ENCODE peak calls at places on chromosomes 6 and 20, in ten cellular contexts. D is AG09309, J is fibroblast of lung, U is foreskin fibroblast, L is HCT116, K is lower lobe of right lung, R is cardiac muscle cell, H is ascending aorta, Y is PC-3, Q is astrocyte. I is an unnamed sample.

GRCh38 chr20:11521831-11522230 is 395.9 kb upstream of the BTBD3 start:
- DNase-seq in D (no peak), J (no peak), U (no peak), L (no peak), K (no peak), R (no peak), H (no peak), Y (no peak), Q (no peak), I (no peak)

GRCh38 chr6:53851561-53851960 is 56.8 kb downstream of the LRRC1 start:
- DNase-seq in D (no peak), J (no peak), U (no peak), L (no peak), K (no peak), R (no peak), H (no peak), Y (no peak), Q (no peak), I (no peak)

GRCh38 chr6:1761472-1761871 is 151.8 kb downstream of the FOXC1 start:
- DNase-seq in D (no peak), J (no peak), U (peak), L (no peak), K (no peak), R (no peak), H (no peak), Y (peak), Q (no peak), I (no peak)

GRCh38 chr6:1247058-1247457 is 64.8 kb upstream of the FOXQ1 start:
- DNase-seq in D (no peak), J (no peak), U (peak), L (no peak), K (no peak), R (no peak), H (no peak), Y (peak), Q (no peak), I (no peak)

GRCh38 chr6:218153-219018 is 73.9 kb upstream of the DUSP22 start:
- DNase-seq in D (no peak), J (no peak), U (no peak), L (no peak), K (no peak), R (no peak), H (no peak), Y (no peak), Q (no peak), I (no peak)

GRCh38 chr20:8094415-8094818 is 37.6 kb upstream of the PLCB1 start:
- DNase-seq in D (no peak), J (peak), U (peak), L (no peak), K (peak), R (no peak), H (no peak), Y (peak), Q (no peak), I (peak)

GRCh38 chr20:25195962-25196700 is 619 bp downstream of the ENTPD6 start:
- DNase-seq in D (no peak), J (peak), U (peak), L (peak), K (peak), R (peak), H (no peak), Y (peak), Q (no peak), I (no peak)

GRCh38 chr20:48490976-48491657 is 336.7 kb downstream of the PREX1 start:
- DNase-seq in D (no peak), J (no peak), U (no peak), L (no peak), K (no peak), R (no peak), H (no peak), Y (no peak), Q (no peak), I (no peak)

GRCh38 chr6:35049885-35050284 is 91.3 kb downstream of the TCP11 start:
- DNase-seq in D (peak), J (peak), U (peak), L (no peak), K (no peak), R (no peak), H (no peak), Y (no peak), Q (peak), I (peak)

GRCh38 chr20:41592516-41593192 is 25.5 kb downstream of the CHD6 start:
- DNase-seq in D (no peak), J (peak), U (no peak), L (no peak), K (no peak), R (no peak), H (no peak), Y (no peak), Q (no peak), I (no peak)

GRCh38 chr6:149913085-149913484 is 9.8 kb downstream of the RAET1G start:
- DNase-seq in D (no peak), J (no peak), U (no peak), L (no peak), K (no peak), R (no peak), H (no peak), Y (no peak), Q (no peak), I (no peak)

GRCh38 chr6:30687659-30688431 is 1.4 kb upstream of the PPP1R18 start:
- DNase-seq in D (no peak), J (peak), U (peak), L (no peak), K (no peak), R (no peak), H (no peak), Y (peak), Q (peak), I (peak)

GRCh38 chr6:24666097-24666615 is 543 bp downstream of the TDP2 start:
- DNase-seq in D (no peak), J (peak), U (peak), L (no peak), K (peak), R (peak), H (no peak), Y (peak), Q (peak), I (peak)

DNA sequence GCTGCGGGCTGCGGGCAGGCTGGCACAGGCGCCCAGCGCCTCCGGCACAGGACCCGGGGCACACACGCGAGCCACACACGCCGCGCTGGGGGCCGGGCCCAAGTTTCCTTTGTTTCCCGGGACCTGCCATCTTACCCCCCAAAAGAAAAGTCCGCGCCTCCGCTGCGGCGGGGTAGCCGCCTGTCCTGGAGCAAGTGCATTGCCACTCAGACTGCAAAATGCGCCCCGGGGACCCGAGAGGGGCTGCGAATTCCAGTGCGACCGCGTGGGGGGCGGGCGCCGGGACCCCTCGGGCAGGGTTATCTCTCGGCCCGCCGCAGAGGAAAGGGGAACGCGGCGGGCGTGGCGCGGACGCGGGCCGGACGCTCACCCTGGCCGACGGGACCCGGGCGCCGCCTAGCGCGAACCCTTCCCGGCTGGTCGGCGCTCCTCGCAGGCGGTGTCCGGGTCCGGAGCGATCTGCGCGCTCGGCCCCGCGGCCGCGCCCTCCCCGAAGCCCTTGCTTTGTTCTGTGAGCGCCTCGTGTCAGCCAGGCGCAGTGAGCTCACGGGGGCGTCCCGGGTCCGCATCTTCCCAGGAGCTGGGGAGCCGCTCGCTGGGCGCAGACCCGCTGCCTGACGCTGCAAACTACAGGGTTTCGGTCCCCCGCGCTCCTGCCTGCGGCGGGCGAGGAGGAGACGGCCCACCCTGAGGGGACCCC is 620 bp upstream of the CD24 start:
- DNase-seq in D (no peak), J (peak), U (peak), L (no peak), K (peak), R (peak), H (no peak), Y (peak), Q (peak), I (peak)
- H3K4me3 ChIP-seq in D (peak), J (peak), U (peak), L (peak), K (peak), R (peak), H (peak), Y (peak), Q (peak), I (peak)

GRCh38 chr6:61810047-61810446 is 476.0 kb downstream of the KHDRBS2 start:
- DNase-seq in D (no peak), J (no peak), U (no peak), L (no peak), K (no peak), R (peak), H (no peak), Y (no peak), Q (no peak), I (no peak)

DNA sequence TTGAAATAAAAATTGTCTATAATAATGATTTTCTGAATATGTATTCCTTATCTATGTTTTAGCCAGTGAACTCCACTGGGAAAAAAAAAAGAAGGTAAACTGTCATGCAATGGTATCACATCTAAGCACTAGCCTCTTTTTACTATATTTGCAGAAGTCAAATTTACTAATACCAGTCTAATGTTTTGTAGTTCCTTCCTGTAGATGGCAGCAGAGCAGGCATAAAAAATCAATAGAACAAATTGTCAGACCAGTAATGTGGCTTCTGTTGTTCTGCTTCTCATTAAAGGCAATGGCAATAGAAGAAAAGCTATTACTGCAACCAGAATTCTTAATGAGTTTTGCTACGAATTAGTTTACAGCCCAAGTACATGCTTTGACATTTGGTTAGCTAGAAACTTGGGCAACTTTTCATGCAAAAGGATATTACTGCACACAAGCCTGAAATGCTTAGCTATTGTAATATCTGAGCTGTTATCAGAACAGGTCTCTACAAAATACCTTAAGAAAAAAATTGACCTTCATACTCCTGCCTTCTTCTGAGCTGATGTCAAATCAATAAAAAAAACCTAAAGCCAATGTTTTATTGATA is 476.9 kb downstream of the KHDRBS2 start:
- DNase-seq in D (no peak), J (no peak), U (peak), L (no peak), K (no peak), R (peak), H (no peak), Y (peak), Q (no peak), I (peak)
- TF ChIP-seq CTCF in D (peak), J (no peak), U (no peak), L (peak), K (peak), R (no peak), H (no peak), Y (peak), Q (peak), I (peak)

GRCh38 chr20:33686008-33686983 is at the start of gene E2F1:
- DNase-seq in D (no peak), J (peak), U (peak), L (peak), K (peak), R (peak), H (peak), Y (peak), Q (peak), I (peak)

GRCh38 chr20:33687370-33687915 is 1.3 kb upstream of the E2F1 start:
- DNase-seq in D (no peak), J (peak), U (no peak), L (no peak), K (no peak), R (no peak), H (no peak), Y (no peak), Q (no peak), I (no peak)

GRCh38 chr20:33685328-33686007 is 717 bp downstream of the E2F1 start:
- DNase-seq in D (no peak), J (no peak), U (peak), L (no peak), K (no peak), R (no peak), H (no peak), Y (peak), Q (no peak), I (no peak)

GRCh38 chr20:33686984-33687366 is 790 bp upstream of the E2F1 start:
- DNase-seq in D (no peak), J (no peak), U (no peak), L (no peak), K (no peak), R (no peak), H (no peak), Y (no peak), Q (no peak), I (no peak)

GRCh38 chr20:33684533-33685327 is 1.5 kb downstream of the E2F1 start:
- DNase-seq in D (no peak), J (no peak), U (no peak), L (no peak), K (no peak), R (peak), H (no peak), Y (no peak), Q (no peak), I (no peak)
- H3K4me3 ChIP-seq in D (peak), J (no peak), U (peak), L (peak), K (peak), R (no peak), H (no peak), Y (peak), Q (peak), I (peak)

DNA sequence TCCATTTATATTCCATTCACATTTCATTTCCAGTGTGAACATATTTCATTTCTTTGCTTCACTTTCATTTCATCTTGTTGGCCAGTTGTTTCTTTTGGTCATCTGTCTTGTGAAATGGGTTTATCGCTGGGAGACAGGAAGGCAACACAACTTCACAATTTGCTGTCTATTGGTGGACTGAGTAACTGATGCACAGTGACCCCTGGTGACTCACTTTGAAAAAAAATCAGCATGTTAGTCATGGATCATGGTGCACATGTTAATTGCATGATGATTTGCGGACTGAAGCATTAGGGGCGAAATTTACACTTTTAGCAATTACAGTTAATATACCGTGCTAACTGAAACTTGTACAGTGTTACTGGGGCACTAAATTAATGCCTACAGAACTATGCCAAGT is 37.1 kb downstream of the SLC24A3 start:
- DNase-seq in D (no peak), J (no peak), U (peak), L (no peak), K (no peak), R (no peak), H (no peak), Y (peak), Q (no peak), I (no peak)
- TF ChIP-seq CTCF in D (no peak), J (no peak), U (no peak), L (no peak), K (no peak), R (no peak), H (no peak), Y (peak), Q (no peak), I (no peak)

GRCh38 chr6:130864344-130864743 is 37.1 kb downstream of the SMLR1 start:
- DNase-seq in D (no peak), J (no peak), U (no peak), L (no peak), K (no peak), R (no peak), H (no peak), Y (no peak), Q (no peak), I (no peak)
- H3K4me3 ChIP-seq in D (no peak), J (no peak), U (no peak), L (no peak), K (no peak), R (no peak), H (no peak), Y (no peak), Q (no peak), I (no peak)

GRCh38 chr6:167044696-167045095 is 45.5 kb downstream of the CEP43 start:
- DNase-seq in D (peak), J (peak), U (peak), L (no peak), K (no peak), R (no peak), H (no peak), Y (no peak), Q (no peak), I (peak)

GRCh38 chr6:167046861-167047495 is 47.8 kb downstream of the CEP43 start:
- DNase-seq in D (no peak), J (no peak), U (no peak), L (no peak), K (no peak), R (no peak), H (no peak), Y (no peak), Q (no peak), I (no peak)

GRCh38 chr6:167049275-167049674 is 50.1 kb downstream of the CEP43 start:
- DNase-seq in D (no peak), J (no peak), U (no peak), L (no peak), K (no peak), R (no peak), H (no peak), Y (no peak), Q (no peak), I (no peak)

GRCh38 chr6:167047554-167047953 is 48.4 kb downstream of the CEP43 start:
- DNase-seq in D (no peak), J (no peak), U (no peak), L (no peak), K (peak), R (no peak), H (no peak), Y (no peak), Q (no peak), I (no peak)

DNA sequence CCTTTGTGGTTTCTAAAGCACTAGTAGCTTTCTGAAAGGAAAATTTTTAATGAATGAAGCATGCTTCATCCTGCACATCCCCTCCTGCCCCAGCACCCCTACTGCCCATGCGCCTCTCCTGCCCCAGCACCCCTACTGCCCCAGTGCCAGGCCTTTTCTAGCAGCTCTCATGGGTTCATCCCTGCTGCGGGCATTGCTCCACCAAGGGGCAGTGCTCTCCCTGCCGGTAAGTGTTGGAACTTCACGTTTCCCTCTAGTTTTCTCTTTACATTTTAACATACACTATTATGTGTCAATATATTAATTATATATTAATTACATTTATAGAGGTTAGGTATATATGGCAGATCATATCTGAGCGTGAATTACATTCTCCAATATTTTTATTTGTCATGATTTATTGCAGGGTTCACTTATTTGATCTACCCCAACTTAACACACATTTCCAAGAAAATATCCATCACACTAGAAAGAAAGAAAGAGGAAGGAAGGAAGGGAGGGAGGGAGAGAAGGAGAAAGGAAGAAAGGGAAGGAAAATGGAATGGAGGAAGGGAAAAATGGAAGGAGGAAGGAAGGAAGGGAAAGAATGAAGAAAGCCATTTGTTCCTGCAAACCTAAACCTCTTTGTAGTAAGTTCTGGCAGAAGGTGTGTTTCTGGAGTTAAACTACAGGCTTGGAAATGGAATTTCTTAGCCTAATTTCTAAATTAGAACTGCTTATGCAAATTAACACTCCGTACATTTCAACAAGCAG is 46.8 kb downstream of the CEP43 start:
- DNase-seq in D (no peak), J (no peak), U (no peak), L (no peak), K (no peak), R (no peak), H (no peak), Y (peak), Q (no peak), I (no peak)
- TF ChIP-seq CTCF in D (no peak), J (no peak), U (no peak), L (no peak), K (no peak), R (peak), H (no peak), Y (peak), Q (no peak), I (peak)

GRCh38 chr6:169959129-169960002 is 207.9 kb downstream of the ERMARD start:
- DNase-seq in D (no peak), J (no peak), U (no peak), L (no peak), K (peak), R (no peak), H (peak), Y (no peak), Q (no peak), I (no peak)

GRCh38 chr6:169960891-169961611 is 209.6 kb downstream of the ERMARD start:
- DNase-seq in D (no peak), J (no peak), U (no peak), L (no peak), K (no peak), R (no peak), H (peak), Y (no peak), Q (no peak), I (no peak)

GRCh38 chr6:169958510-169958909 is 207.1 kb downstream of the ERMARD start:
- DNase-seq in D (no peak), J (no peak), U (no peak), L (no peak), K (no peak), R (no peak), H (no peak), Y (no peak), Q (no peak), I (no peak)

GRCh38 chr6:169960531-169960890 is 209.1 kb downstream of the ERMARD start:
- DNase-seq in D (no peak), J (no peak), U (no peak), L (no peak), K (no peak), R (no peak), H (no peak), Y (no peak), Q (no peak), I (no peak)

DNA sequence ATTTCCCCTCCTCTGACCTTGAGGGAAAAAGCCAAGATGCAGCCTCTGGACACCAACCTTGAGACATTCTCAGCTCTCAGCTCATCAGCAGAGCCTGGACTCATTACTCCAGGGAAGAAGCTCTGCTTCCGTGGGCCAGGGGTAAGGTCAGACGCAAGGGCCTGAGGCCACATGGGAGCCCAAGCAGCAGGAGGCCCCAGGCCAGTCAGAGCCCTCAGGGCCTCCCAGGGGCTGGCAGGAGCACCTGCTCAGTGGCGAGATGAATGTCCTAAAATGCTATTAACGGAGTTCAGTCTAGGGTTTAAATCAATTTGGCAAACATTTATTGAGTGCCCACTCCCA is 208.6 kb downstream of the ERMARD start:
- DNase-seq in D (no peak), J (no peak), U (no peak), L (no peak), K (no peak), R (no peak), H (peak), Y (no peak), Q (no peak), I (no peak)
- H3K4me3 ChIP-seq in D (no peak), J (no peak), U (no peak), L (no peak), K (no peak), R (no peak), H (no peak), Y (no peak), Q (no peak), I (no peak)